ENCODE peak calls at places on chromosome 12, in six cellular contexts. A is DMS 273 treated with DMSO at 0.1 percent for 48 hours; Z is SJSA1; W is stimulated activated CD8-positive, alpha-beta memory T cell treated with anti-CD3 and anti-CD28 coated beads, Interleukin-7, amount 100 ng/mL, for 4 hours; P is AG08396; I is omental fat pad. K is an unnamed sample.

GRCh38 chr12:58310828-58311273 is 369.5 kb downstream of the ATP23 start:
- DNase-seq in P (peak), W (no peak), I (no peak), Z (peak), A (no peak), K (no peak)

GRCh38 chr12:15899282-15899870 is 11.8 kb upstream of the DERA start:
- DNase-seq in P (no peak), A (no peak), W (no peak), Z (peak), I (no peak), K (no peak)

GRCh38 chr12:22231836-22232235 is 102.7 kb downstream of the ST8SIA1 start:
- DNase-seq in I (no peak), W (no peak), A (no peak), P (no peak), Z (no peak), K (no peak)

GRCh38 chr12:132145334-132145733 is 1.1 kb downstream of the NOC4L start:
- DNase-seq in Z (no peak), P (no peak), A (no peak), W (no peak), I (no peak), K (no peak)

GRCh38 chr12:120010661-120011230 is 21.7 kb downstream of the BICDL1 start:
- DNase-seq in I (no peak), W (no peak), Z (no peak), A (no peak), P (no peak), K (no peak)

GRCh38 chr12:29088611-29089219 is 60.4 kb upstream of the FAR2 start:
- DNase-seq in P (no peak), W (no peak), A (no peak), I (no peak), Z (peak), K (no peak)

GRCh38 chr12:101929365-101930041 is 52.1 kb downstream of the DRAM1 start:
- DNase-seq in I (no peak), A (no peak), P (no peak), Z (no peak), W (no peak), K (no peak)

GRCh38 chr12:93784339-93785086 is 107.3 kb downstream of the CRADD start:
- DNase-seq in P (no peak), W (no peak), Z (peak), I (no peak), A (peak), K (peak)

GRCh38 chr12:100752841-100753240 is 41.7 kb upstream of the ANO4 start:
- DNase-seq in A (no peak), Z (no peak), W (no peak), I (no peak), P (no peak), K (no peak)

GRCh38 chr12:78210894-78211302 is 380.2 kb downstream of the NAV3 start:
- DNase-seq in P (no peak), A (peak), W (no peak), Z (peak), I (no peak), K (no peak)

GRCh38 chr12:38921025-38921677 is 15.8 kb upstream of the CPNE8 start:
- DNase-seq in W (no peak), Z (peak), A (no peak), I (peak), P (peak), K (no peak)